ENCODE peak calls at places on chromosomes 3 and 15, in seven cellular contexts. R is GM12865, Q is endothelial cell, S is neural crest cell, G is cardiac fibroblast, A is brain microvascular endothelial cell, O is fibroblast of pulmonary artery. H is an unnamed sample.

GRCh38 chr3:139670196-139670595 is 7.6 kb downstream of the NMNAT3 start:
- DNase-seq in S (no peak), O (no peak), Q (no peak), G (no peak), R (no peak), A (no peak), H (no peak)

GRCh38 chr15:71440479-71441071 is 325.3 kb downstream of the THSD4 start:
- DNase-seq in A (no peak), R (peak; percentile 65), Q (no peak), S (no peak), O (peak; percentile 87), G (peak; percentile 84), H (peak; percentile 70)

GRCh38 chr3:129616713-129617112 is 10.2 kb upstream of the PLXND1 start:
- DNase-seq in R (peak; percentile 57), A (no peak), Q (no peak), G (peak; percentile 52), S (no peak), O (peak; percentile 72), H (peak; percentile 44)

GRCh38 chr3:11059090-11059798 is 66.7 kb downstream of the SLC6A1 start:
- DNase-seq in O (peak; percentile 76), A (peak; percentile 73), Q (peak; percentile 77), G (peak; percentile 81), S (peak; percentile 62), R (peak; percentile 24), H (peak; percentile 73)

GRCh38 chr3:22474706-22475470 is 723.9 kb upstream of the ZNF385D start:
- DNase-seq in A (peak; percentile 88), G (peak; percentile 35), R (peak; percentile 22), Q (no peak), O (peak; percentile 31), S (no peak), H (no peak)

GRCh38 chr15:76345880-76346665 is 9.5 kb downstream of the ISL2 start:
- DNase-seq in G (no peak), R (peak; percentile 54), Q (no peak), S (peak; percentile 8), O (no peak), A (no peak), H (no peak)

GRCh38 chr15:87866961-87867360 is 389.6 kb downstream of the NTRK3 start:
- DNase-seq in R (no peak), A (no peak), O (no peak), G (no peak), Q (no peak), S (no peak), H (no peak)

GRCh38 chr3:13580256-13581023 is 31.5 kb downstream of the FBLN2 start:
- DNase-seq in S (no peak), R (no peak), Q (no peak), O (no peak), G (no peak), A (no peak), H (no peak)

GRCh38 chr3:9503283-9503682 is 50.3 kb downstream of the LHFPL4 start:
- DNase-seq in Q (peak; percentile 87), R (peak; percentile 86), G (peak; percentile 78), A (peak; percentile 71), S (peak; percentile 88), O (peak; percentile 77), H (peak; percentile 24)

GRCh38 chr3:48847053-48847585 is 555 bp downstream of the PRKAR2A start:
- DNase-seq in A (peak; percentile 68), S (peak; percentile 35), R (peak; percentile 70), Q (peak; percentile 53), O (peak; percentile 79), G (peak; percentile 78), H (peak; percentile 72)

GRCh38 chr15:101242160-101242998 is 9.5 kb downstream of the CHSY1 start:
- DNase-seq in R (peak; percentile 82), O (peak; percentile 81), S (no peak), Q (no peak), A (peak; percentile 41), G (peak; percentile 75), H (peak; percentile 30)

GRCh38 chr3:53051929-53052328 is 6.1 kb upstream of the SFMBT1 start:
- DNase-seq in O (no peak), R (no peak), Q (no peak), G (no peak), S (no peak), A (no peak), H (no peak)

GRCh38 chr3:57863380-57863779 is 107.3 kb downstream of the SLMAP start:
- DNase-seq in R (no peak), S (no peak), O (no peak), A (no peak), Q (no peak), G (no peak), H (no peak)

GRCh38 chr3:57862894-57863293 is 106.8 kb downstream of the SLMAP start:
- DNase-seq in G (no peak), R (no peak), Q (no peak), O (no peak), A (no peak), S (no peak), H (no peak)

DNA sequence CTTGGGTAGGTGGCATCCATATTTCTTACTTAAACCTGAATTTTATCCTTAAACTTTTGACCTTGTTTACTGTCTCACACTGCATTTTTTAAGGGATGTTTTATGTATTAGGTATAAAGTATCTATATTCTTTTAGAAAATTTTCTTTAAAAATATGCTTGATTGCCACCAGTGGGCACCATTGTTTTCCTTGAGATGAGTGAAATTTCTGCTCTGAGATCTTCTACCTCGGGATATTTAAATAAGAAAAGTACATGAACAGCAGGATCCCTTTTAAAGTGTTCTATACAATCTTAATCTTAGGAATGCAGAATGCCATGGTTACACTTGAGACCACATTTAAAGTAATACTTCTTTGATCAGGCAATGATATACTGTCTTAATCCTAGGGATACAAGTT is 108.7 kb downstream of the SLMAP start:
- DNase-seq in S (no peak), A (peak; percentile 17), G (peak; percentile 61), R (no peak), Q (no peak), O (peak; percentile 56), H (no peak)
- TF ChIP-seq CTCF in S (peak; percentile 64), A (peak; percentile 49), G (peak; percentile 48), R (no peak), Q (peak; percentile 44), O (peak; percentile 59), H (peak; percentile 81)

GRCh38 chr15:74461847-74462511 is 1.0 kb upstream of the UBL7 start:
- DNase-seq in S (no peak), R (peak; percentile 15), G (no peak), O (no peak), Q (no peak), A (no peak), H (no peak)

GRCh38 chr15:74460298-74460697 is 662 bp downstream of the UBL7 start:
- DNase-seq in S (no peak), G (no peak), O (no peak), A (no peak), Q (no peak), R (peak; percentile 64), H (no peak)

GRCh38 chr15:74458473-74458872 is 2.5 kb downstream of the UBL7 start:
- DNase-seq in Q (no peak), S (no peak), A (no peak), O (no peak), R (no peak), G (no peak), H (no peak)

GRCh38 chr15:74463634-74464033 is 2.7 kb upstream of the UBL7 start:
- DNase-seq in S (no peak), G (no peak), R (no peak), O (no peak), Q (no peak), A (no peak), H (no peak)

DNA sequence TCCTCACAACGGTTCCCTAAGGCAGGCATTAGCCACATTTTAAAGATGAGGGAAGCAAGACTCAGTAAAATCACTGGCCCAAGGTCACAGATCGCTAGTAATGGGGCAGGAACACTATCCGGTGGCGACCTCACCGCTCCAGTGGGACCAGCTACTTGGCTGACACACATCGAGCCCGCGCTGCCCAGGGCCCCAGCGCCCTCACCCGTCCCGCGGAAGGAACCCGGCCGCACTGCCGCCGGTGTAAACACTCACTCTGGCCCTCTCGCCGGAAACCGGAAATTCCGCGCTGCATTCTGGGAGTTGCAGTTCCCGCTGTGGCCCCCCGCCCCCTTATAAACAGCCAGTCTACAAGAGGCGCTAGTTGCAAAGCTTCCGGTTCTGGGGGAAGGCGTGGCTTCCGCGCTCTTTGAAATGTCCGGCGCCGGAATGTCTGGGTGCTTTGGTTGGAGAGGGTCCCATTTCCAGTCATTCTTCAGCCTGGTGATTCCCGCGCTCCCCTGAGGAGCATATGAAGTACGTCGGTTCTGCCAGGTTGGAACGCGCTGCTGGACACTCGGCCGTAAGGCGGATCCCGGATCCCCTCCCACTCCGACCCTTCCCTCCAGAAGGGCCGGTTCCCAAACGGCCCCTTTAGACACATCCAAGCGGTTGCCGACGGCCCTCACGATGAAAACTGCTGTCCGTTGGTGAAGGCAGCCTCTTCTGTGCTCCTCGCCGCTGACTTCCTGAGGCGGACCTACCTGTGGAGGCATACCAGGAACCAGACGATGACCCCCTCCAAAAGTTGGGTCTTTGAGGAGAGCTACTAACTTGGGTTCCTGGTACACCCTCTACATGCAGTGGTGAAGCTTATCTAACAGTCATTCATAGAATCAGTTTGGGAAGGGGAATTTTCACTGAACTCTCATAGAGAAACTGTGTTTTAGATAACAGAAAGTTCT is at the start of gene UBL7:
- DNase-seq in A (peak; percentile 97), G (peak; percentile 97), Q (peak; percentile 98), R (peak; percentile 98), S (peak; percentile 93), O (peak; percentile 96), H (peak; percentile 98)
- TF ChIP-seq CTCF in A (peak; percentile 46), G (peak; percentile 9), Q (no peak), R (no peak), S (peak; percentile 23), O (peak; percentile 3), H (peak; percentile 38)

DNA sequence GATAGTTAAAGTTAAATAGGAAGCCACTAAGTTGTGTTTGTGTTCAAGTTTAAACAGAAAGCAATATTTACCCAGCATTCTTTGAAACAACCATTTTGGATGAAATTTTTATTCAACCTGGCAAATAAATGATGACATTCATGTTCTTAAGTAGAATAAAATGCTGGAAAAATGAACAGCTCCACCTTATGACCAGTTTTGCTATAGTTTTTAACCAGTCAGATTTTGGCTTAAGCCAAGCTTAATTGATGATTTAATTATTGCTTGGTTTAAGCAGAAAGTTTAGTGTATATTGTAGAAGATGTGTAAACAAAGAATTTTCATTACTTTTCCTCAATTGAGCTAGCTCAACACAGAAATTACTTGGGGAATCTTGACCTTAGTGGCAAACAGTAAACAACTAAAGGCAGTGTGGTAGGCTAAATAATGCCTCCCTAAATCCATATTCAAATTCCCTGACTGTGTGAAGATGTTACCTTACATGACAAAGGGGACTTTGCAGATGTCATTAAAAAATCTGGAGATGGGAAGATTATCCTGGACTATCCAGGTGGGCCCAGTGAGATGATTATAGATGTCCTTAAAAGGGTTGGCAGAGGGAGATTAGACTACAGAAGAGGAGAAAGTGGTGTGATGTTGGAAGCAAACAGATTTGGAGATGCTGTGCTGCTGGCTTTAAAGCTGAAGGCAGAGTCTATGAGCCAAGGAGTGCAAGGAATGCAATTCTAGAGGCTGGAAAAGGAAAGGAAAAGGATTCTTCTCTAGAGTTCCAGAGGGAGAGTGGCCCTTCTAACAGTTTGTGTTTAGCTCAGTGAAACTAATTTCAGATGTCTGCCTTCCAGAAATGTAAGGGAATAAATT is 448.6 kb upstream of the GOLIM4 start:
- DNase-seq in G (peak; percentile 2), O (peak; percentile 11), S (no peak), A (no peak), R (no peak), Q (no peak), H (no peak)
- TF ChIP-seq CTCF in G (peak; percentile 2), O (peak; percentile 23), S (no peak), A (peak; percentile 22), R (no peak), Q (no peak), H (peak; percentile 35)

DNA sequence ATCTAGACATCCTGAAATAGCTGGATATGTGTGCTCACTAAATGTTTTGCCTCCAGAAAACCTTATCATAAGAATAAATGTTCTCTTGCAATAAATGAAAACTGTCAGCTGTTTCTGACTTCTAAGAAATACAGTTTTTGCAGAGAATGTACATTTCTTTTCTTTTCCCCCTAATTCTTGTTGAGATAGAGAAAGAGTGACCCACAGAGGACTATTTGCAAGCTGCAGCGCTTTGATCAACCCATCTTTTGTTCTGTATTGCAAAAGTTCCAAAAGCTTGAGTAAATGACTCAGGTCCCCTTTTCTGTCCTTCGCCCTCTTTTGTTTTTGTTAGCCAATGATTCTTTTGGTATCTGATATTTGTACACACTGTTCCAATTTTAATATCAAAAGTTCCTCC is 141.9 kb downstream of the BBX start:
- DNase-seq in R (no peak), O (peak; percentile 35), S (no peak), G (no peak), A (no peak), Q (no peak), H (no peak)
- TF ChIP-seq CTCF in R (no peak), O (peak; percentile 24), S (peak; percentile 16), G (peak; percentile 15), A (peak; percentile 22), Q (no peak), H (no peak)